ENCODE peak calls at places on chromosomes 2 and 18, in six cellular contexts. T is GM04504, W is amygdala, K is H9, G is GM03348, M is EL. U is an unnamed sample.
A peak's percentile ranks its signal among the peaks of the same experiment; 100 is the strongest.

GRCh38 chr2:162297925-162298552 is 20.4 kb downstream of the IFIH1 start:
- DNase-seq in T (peak; percentile 59), K (no peak), G (peak; percentile 47), M (peak; percentile 75), W (no peak), U (peak; percentile 41)

GRCh38 chr2:165173215-165173614 is 30.6 kb downstream of the SCN3A start:
- DNase-seq in K (no peak), G (no peak), W (no peak), T (no peak), M (no peak), U (no peak)

GRCh38 chr2:121479882-121480522 is 50.7 kb upstream of the RNU4ATAC start:
- DNase-seq in W (no peak), K (peak; percentile 49), M (no peak), G (peak; percentile 67), T (no peak), U (no peak)

GRCh38 chr18:44602380-44602779 is 78.3 kb upstream of the SETBP1 start:
- DNase-seq in T (no peak), K (no peak), W (no peak), G (peak; percentile 18), M (peak; percentile 89), U (no peak)

GRCh38 chr2:112153179-112153490 is 14.9 kb downstream of the FBLN7 start:
- DNase-seq in T (peak; percentile 95), M (peak; percentile 64), W (no peak), G (no peak), K (no peak), U (no peak)

GRCh38 chr2:200129756-200130462 is 174.5 kb downstream of the MAIP1 start:
- DNase-seq in T (no peak), W (no peak), G (no peak), M (no peak), K (no peak), U (no peak)

GRCh38 chr2:27915874-27916273 is 25.3 kb downstream of the BABAM2 start:
- DNase-seq in W (no peak), K (no peak), M (no peak), G (no peak), T (no peak), U (no peak)

GRCh38 chr18:46250084-46250811 is 146.1 kb downstream of the HAUS1 start:
- DNase-seq in W (no peak), M (peak; percentile 94), K (no peak), T (no peak), G (peak; percentile 40), U (peak; percentile 63)

GRCh38 chr18:9516437-9517064 is 41.2 kb downstream of the RALBP1 start:
- DNase-seq in M (peak; percentile 46), K (no peak), W (no peak), G (peak; percentile 56), T (no peak), U (peak; percentile 51)

GRCh38 chr2:31372097-31372496 is 42.4 kb downstream of the XDH start:
- DNase-seq in M (no peak), W (no peak), T (no peak), K (no peak), G (no peak), U (no peak)

GRCh38 chr18:65994294-65994693 is 243.5 kb downstream of the CDH7 start:
- DNase-seq in W (no peak), M (no peak), G (no peak), K (no peak), T (no peak), U (no peak)

GRCh38 chr2:84040281-84040680 is 418.8 kb downstream of the SUCLG1 start:
- DNase-seq in M (no peak), W (no peak), G (no peak), K (no peak), T (no peak), U (no peak)

GRCh38 chr18:55110436-55110835 is 151.2 kb upstream of the CCDC68 start:
- DNase-seq in G (no peak), M (peak; percentile 17), W (no peak), T (no peak), K (no peak), U (no peak)

U was measured in naive thymus-derived CD8-positive, alpha-beta T cell.